ENCODE peak calls at places on chromosomes 2 and 18, in six cellular contexts. Z, G, A, J, T and P are unnamed samples.
A peak's percentile ranks its signal among the peaks of the same experiment; 100 is the strongest.

GRCh38 chr2:232417489-232417888 is 10.8 kb downstream of the ALPG start:
- DNase-seq in Z (no peak), G (no peak), A (no peak), J (no peak), T (no peak), P (no peak)

GRCh38 chr2:46014911-46015654 is 282.1 kb upstream of the EPAS1 start:
- DNase-seq in Z (no peak), G (no peak), A (peak; percentile 52), J (no peak), T (peak; percentile 55), P (no peak)

GRCh38 chr2:189260361-189260761 is 80.8 kb upstream of the COL5A2 start:
- DNase-seq in Z (no peak), G (no peak), A (peak; percentile 58), J (no peak), T (no peak), P (no peak)

GRCh38 chr18:11500153-11501122 is 109.0 kb upstream of the SLC35G4 start:
- DNase-seq in Z (no peak), G (peak; percentile 84), A (peak; percentile 98), J (peak; percentile 97), T (peak; percentile 99), P (no peak)

GRCh38 chr2:143954208-143954607 is 565.7 kb downstream of the ZEB2 start:
- DNase-seq in Z (no peak), G (no peak), A (no peak), J (no peak), T (no peak), P (no peak)

GRCh38 chr2:24471662-24472061 is 19.4 kb upstream of the NCOA1 start:
- DNase-seq in Z (no peak), G (no peak), A (no peak), J (peak; percentile 36), T (no peak), P (no peak)

GRCh38 chr18:35470440-35470839 is 27.3 kb downstream of the INO80C start:
- DNase-seq in Z (no peak), G (no peak), A (no peak), J (no peak), T (no peak), P (no peak)

GRCh38 chr2:217555075-217555876 is 447.5 kb downstream of the TNS1 start:
- DNase-seq in Z (no peak), G (no peak), A (peak; percentile 11), J (peak; percentile 66), T (peak; percentile 77), P (no peak)

GRCh38 chr2:62663443-62663842 is 42.1 kb upstream of the EHBP1 start:
- DNase-seq in Z (no peak), G (peak; percentile 98), A (peak; percentile 69), J (no peak), T (no peak), P (no peak)

GRCh38 chr2:112674229-112674628 is 28.5 kb downstream of the SLC20A1 start:
- DNase-seq in Z (peak; percentile 26), G (no peak), A (no peak), J (no peak), T (no peak), P (no peak)

GRCh38 chr18:34880882-34881852 is 160.0 kb upstream of the MAPRE2 start:
- DNase-seq in Z (no peak), G (no peak), A (peak; percentile 44), J (no peak), T (no peak), P (no peak)

GRCh38 chr2:189022492-189022891 is 48.3 kb downstream of the COL3A1 start:
- DNase-seq in Z (no peak), G (peak; percentile 88), A (peak; percentile 55), J (no peak), T (no peak), P (no peak)

GRCh38 chr2:219521066-219521880 is 7.0 kb downstream of the ASIC4 start:
- DNase-seq in Z (no peak), G (no peak), A (peak; percentile 36), J (peak; percentile 54), T (peak; percentile 83), P (no peak)

GRCh38 chr2:20620696-20621365 is 30.1 kb downstream of the HS1BP3 start:
- DNase-seq in Z (no peak), G (no peak), A (no peak), J (no peak), T (no peak), P (no peak)

GRCh38 chr2:24124003-24124585 is 825 bp downstream of the FAM228B start:
- DNase-seq in Z (no peak), G (no peak), A (peak; percentile 62), J (peak; percentile 35), T (no peak), P (no peak)

GRCh38 chr2:99159594-99159993 is 4.8 kb downstream of the LIPT1 start:
- DNase-seq in Z (no peak), G (no peak), A (no peak), J (no peak), T (no peak), P (no peak)

GRCh38 chr2:47815764-47816163 is 32.8 kb downstream of the MSH6 start:
- DNase-seq in Z (no peak), G (no peak), A (no peak), J (no peak), T (no peak), P (no peak)

GRCh38 chr2:129798301-129798581 is 181.2 kb upstream of the RAB6C start:
- DNase-seq in Z (no peak), G (no peak), A (no peak), J (no peak), T (no peak), P (no peak)

GRCh38 chr2:80302001-80302464 is 2.5 kb downstream of the LRRTM1 start:
- DNase-seq in Z (no peak), G (no peak), A (no peak), J (no peak), T (no peak), P (no peak)

GRCh38 chr18:45780568-45780967 is 44.9 kb upstream of the SIGLEC15 start:
- DNase-seq in Z (no peak), G (peak; percentile 57), A (no peak), J (no peak), T (no peak), P (no peak)

GRCh38 chr2:161426416-161426787 is 10.3 kb downstream of the TBR1 start:
- DNase-seq in Z (no peak), G (no peak), A (no peak), J (no peak), T (no peak), P (no peak)

GRCh38 chr2:119808516-119809147 is 48.9 kb downstream of the PTPN4 start:
- DNase-seq in Z (no peak), G (no peak), A (peak; percentile 17), J (no peak), T (peak; percentile 22), P (no peak)